ENCODE peak calls at places on chromosomes 2 and 18, in eight cellular contexts. O is osteocyte, L is upper lobe of right lung, Z is GM13976, G is cardiac muscle cell, M is BJ, X is astrocyte of the spinal cord, K is uterus. S is an unnamed sample.
A peak's percentile ranks its signal among the peaks of the same experiment; 100 is the strongest.

GRCh38 chr2:109223490-109223889 is 94.5 kb downstream of the SH3RF3 start:
- DNase-seq in O (no peak), L (peak; percentile 36), Z (no peak), G (no peak), M (no peak), X (no peak), K (no peak), S (no peak)

GRCh38 chr2:105926960-105927678 is 182.4 kb downstream of the NCK2 start:
- DNase-seq in O (no peak), L (no peak), Z (no peak), G (no peak), M (no peak), X (no peak), K (no peak), S (no peak)

GRCh38 chr18:6752200-6752873 is 22.8 kb downstream of the ARHGAP28 start:
- DNase-seq in O (no peak), L (no peak), Z (no peak), G (peak; percentile 37), M (peak; percentile 63), X (peak; percentile 94), K (no peak), S (no peak)

GRCh38 chr18:28404721-28405120 is 227.8 kb upstream of the CDH2 start:
- DNase-seq in O (no peak), L (no peak), Z (no peak), G (no peak), M (no peak), X (no peak), K (no peak), S (no peak)

GRCh38 chr2:25290811-25291510 is 50.8 kb downstream of the DNMT3A start:
- DNase-seq in O (no peak), L (no peak), Z (no peak), G (no peak), M (no peak), X (no peak), K (no peak), S (no peak)

GRCh38 chr2:136051725-136052048 is 66.3 kb upstream of the DARS1 start:
- DNase-seq in O (no peak), L (no peak), Z (no peak), G (no peak), M (no peak), X (no peak), K (no peak), S (no peak)

GRCh38 chr2:160941290-160941846 is 218.9 kb upstream of the TANK start:
- DNase-seq in O (no peak), L (no peak), Z (no peak), G (no peak), M (no peak), X (no peak), K (no peak), S (no peak)

GRCh38 chr2:57160976-57161375 is 885.6 kb upstream of the VRK2 start:
- DNase-seq in O (no peak), L (no peak), Z (no peak), G (no peak), M (no peak), X (peak; percentile 34), K (no peak), S (no peak)

GRCh38 chr2:47568164-47568861 is 165.4 kb downstream of the MSH2 start:
- DNase-seq in O (no peak), L (no peak), Z (no peak), G (no peak), M (no peak), X (no peak), K (no peak), S (no peak)

GRCh38 chr18:45849529-45849928 is 24.1 kb downstream of the SIGLEC15 start:
- DNase-seq in O (no peak), L (no peak), Z (no peak), G (no peak), M (no peak), X (no peak), K (no peak), S (no peak)

GRCh38 chr2:44462934-44463849 is 101.4 kb downstream of the CAMKMT start:
- DNase-seq in O (no peak), L (no peak), Z (no peak), G (no peak), M (no peak), X (no peak), K (no peak), S (no peak)

GRCh38 chr2:234329202-234329930 is 167.5 kb downstream of the ARL4C start:
- DNase-seq in O (no peak), L (no peak), Z (no peak), G (no peak), M (no peak), X (peak; percentile 38), K (no peak), S (no peak)

GRCh38 chr18:79786781-79787526 is 10.8 kb upstream of the KCNG2 start:
- DNase-seq in O (no peak), L (peak; percentile 40), Z (no peak), G (no peak), M (peak; percentile 35), X (no peak), K (no peak), S (no peak)

GRCh38 chr2:72913531-72914225 is 3.6 kb upstream of the EMX1 start:
- DNase-seq in O (no peak), L (no peak), Z (no peak), G (no peak), M (no peak), X (no peak), K (no peak), S (peak; percentile 6)
- TF ChIP-seq CTCF in O (peak; percentile 32), L (no peak), Z (no peak), G (peak; percentile 18), M (peak; percentile 29), X (peak; percentile 15), K (no peak), S (no peak)

GRCh38 chr18:48962857-48963554 is 12.2 kb upstream of the SMAD7 start:
- DNase-seq in O (no peak), L (no peak), Z (no peak), G (no peak), M (no peak), X (no peak), K (no peak), S (no peak)
- TF ChIP-seq CTCF in O (no peak), L (no peak), Z (no peak), G (no peak), M (no peak), X (no peak), K (no peak), S (no peak)

GRCh38 chr2:218879881-218880748 is 537 bp upstream of the WNT10A start:
- DNase-seq in O (no peak), L (peak; percentile 73), Z (peak; percentile 89), G (no peak), M (no peak), X (no peak), K (no peak), S (peak; percentile 93)

GRCh38 chr2:218877891-218878290 is 2.8 kb upstream of the WNT10A start:
- DNase-seq in O (no peak), L (no peak), Z (no peak), G (no peak), M (no peak), X (no peak), K (no peak), S (no peak)

GRCh38 chr2:218877331-218877730 is 3.3 kb upstream of the WNT10A start:
- DNase-seq in O (no peak), L (no peak), Z (no peak), G (no peak), M (no peak), X (no peak), K (no peak), S (no peak)

GRCh38 chr2:218878941-218879761 is 1.5 kb upstream of the WNT10A start:
- DNase-seq in O (no peak), L (peak; percentile 47), Z (no peak), G (no peak), M (no peak), X (no peak), K (no peak), S (no peak)

DNA sequence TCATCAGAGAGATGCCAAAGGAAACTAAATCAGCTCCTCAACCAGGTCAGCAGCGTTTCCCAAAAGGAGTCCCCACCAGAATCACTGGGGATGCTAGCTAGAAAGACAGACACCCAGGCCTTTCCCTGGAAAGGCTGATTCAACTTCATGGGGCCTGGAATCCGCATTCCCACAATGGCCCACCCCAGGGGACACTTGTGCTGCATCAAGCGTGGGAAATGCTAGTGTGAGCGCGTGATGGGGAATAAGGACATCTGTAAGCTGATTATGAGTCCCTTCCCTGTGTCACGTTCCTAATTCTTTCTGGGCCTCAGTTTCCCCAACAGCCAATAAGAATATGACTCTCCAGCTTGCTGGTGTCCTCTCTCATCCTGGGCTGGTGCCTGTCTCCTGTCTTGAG is 2.2 kb upstream of the WNT10A start:
- DNase-seq in O (no peak), L (no peak), Z (no peak), G (no peak), M (no peak), X (no peak), K (no peak), S (no peak)
- TF ChIP-seq CTCF in O (no peak), L (no peak), Z (no peak), G (no peak), M (no peak), X (no peak), K (no peak), S (no peak)

GRCh38 chr2:231189171-231189530 is 9.3 kb upstream of the ARMC9 start:
- DNase-seq in O (peak; percentile 73), L (no peak), Z (no peak), G (no peak), M (no peak), X (no peak), K (no peak), S (no peak)

GRCh38 chr2:231189571-231190495 is 8.6 kb upstream of the ARMC9 start:
- DNase-seq in O (no peak), L (peak; percentile 78), Z (peak; percentile 21), G (no peak), M (no peak), X (peak; percentile 68), K (peak; percentile 78), S (no peak)

GRCh38 chr2:231190531-231191197 is 7.8 kb upstream of the ARMC9 start:
- DNase-seq in O (no peak), L (peak; percentile 85), Z (peak; percentile 32), G (no peak), M (no peak), X (peak; percentile 76), K (peak; percentile 86), S (no peak)

GRCh38 chr2:231193216-231193615 is 5.2 kb upstream of the ARMC9 start:
- DNase-seq in O (no peak), L (no peak), Z (no peak), G (no peak), M (no peak), X (no peak), K (no peak), S (no peak)

DNA sequence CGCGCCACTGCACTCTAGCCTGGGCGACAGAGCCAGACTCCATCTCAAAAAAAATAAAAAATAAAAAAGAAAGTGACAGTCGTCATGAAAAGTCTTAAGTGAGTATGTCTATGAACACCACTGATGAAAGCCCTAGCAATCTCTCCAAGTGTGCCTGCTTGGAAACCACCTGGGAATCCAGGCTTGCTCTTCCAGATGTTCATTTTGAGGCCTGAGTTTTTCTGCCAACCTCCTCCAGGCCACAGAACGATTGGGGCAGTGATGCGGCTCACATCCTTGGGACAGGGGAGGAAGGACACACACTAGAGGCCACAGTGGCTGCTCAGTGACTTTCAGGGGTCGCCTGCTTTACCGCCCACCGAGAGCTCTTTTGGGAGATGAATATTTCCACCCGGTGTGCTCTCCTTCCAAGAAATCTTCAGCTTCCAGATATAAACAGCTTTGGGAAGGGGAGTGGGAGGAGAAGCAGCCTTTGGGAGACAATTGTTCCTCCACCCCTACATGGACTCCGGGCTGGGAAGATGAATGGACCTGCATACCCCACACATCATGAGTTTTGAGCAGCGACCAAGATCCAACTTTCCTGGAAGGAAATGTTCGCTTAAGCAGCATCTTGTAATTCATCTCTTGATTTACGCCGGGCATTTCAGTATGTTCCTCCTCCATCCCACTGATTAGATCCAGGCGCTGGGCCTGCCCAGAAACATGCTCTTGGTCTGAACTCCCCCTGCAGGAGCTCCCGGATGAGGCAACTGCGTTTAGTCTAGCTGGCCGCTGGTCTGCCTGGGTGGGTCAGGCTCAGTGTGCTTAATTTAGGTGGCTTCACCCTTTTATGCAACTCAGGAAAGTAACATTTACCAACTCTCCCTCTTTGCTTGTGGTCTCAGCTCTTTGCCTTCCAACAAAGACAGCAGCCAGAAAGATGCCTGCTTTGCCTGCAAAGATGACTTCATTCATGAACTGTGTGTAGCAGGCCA is 6.2 kb upstream of the ARMC9 start:
- DNase-seq in O (peak; percentile 91), L (no peak), Z (no peak), G (peak; percentile 71), M (no peak), X (peak; percentile 86), K (peak; percentile 94), S (no peak)
- TF ChIP-seq CTCF in O (peak; percentile 86), L (peak; percentile 68), Z (no peak), G (peak; percentile 89), M (peak; percentile 92), X (peak; percentile 84), K (peak; percentile 92), S (peak; percentile 45)

S was measured in GM20000.